ENCODE peak calls at places on chromosome 10, in four cellular contexts. One of them, this sample, is unnamed.

GRCh38 chr10:101464082-101464481 is 110.1 kb downstream of the BTRC start:
- DNase-seq in IMR-90: no peak
- DNase-seq in naive thymus-derived CD4-positive, alpha-beta T cell: no peak
- DNase-seq in Peyer's patch: no peak
- DNase-seq in this sample: no peak

GRCh38 chr10:33160151-33160550 is 174.3 kb downstream of the NRP1 start:
- DNase-seq in naive thymus-derived CD4-positive, alpha-beta T cell: no peak
- DNase-seq in IMR-90: no peak
- DNase-seq in Peyer's patch: no peak
- DNase-seq in this sample: no peak

GRCh38 chr10:58179238-58179637 is 88.5 kb downstream of the IPMK start:
- DNase-seq in IMR-90: peak; percentile 11
- DNase-seq in Peyer's patch: no peak
- DNase-seq in naive thymus-derived CD4-positive, alpha-beta T cell: no peak
- DNase-seq in this sample: no peak

GRCh38 chr10:131702521-131703356 is 198.1 kb upstream of the PPP2R2D start:
- DNase-seq in Peyer's patch: no peak
- DNase-seq in IMR-90: no peak
- DNase-seq in naive thymus-derived CD4-positive, alpha-beta T cell: no peak
- DNase-seq in this sample: no peak

GRCh38 chr10:125158528-125159485 is 1.6 kb downstream of the CTBP2 start:
- DNase-seq in Peyer's patch: peak; percentile 79
- DNase-seq in naive thymus-derived CD4-positive, alpha-beta T cell: no peak
- DNase-seq in IMR-90: peak; percentile 54
- DNase-seq in this sample: peak; percentile 61

GRCh38 chr10:34658934-34659333 is 156.2 kb downstream of the PARD3 start:
- DNase-seq in Peyer's patch: no peak
- DNase-seq in IMR-90: no peak
- DNase-seq in naive thymus-derived CD4-positive, alpha-beta T cell: no peak
- DNase-seq in this sample: peak; percentile 34

GRCh38 chr10:127159648-127160245 is 36.6 kb downstream of the INSYN2A start:
- DNase-seq in Peyer's patch: no peak
- DNase-seq in naive thymus-derived CD4-positive, alpha-beta T cell: no peak
- DNase-seq in IMR-90: no peak
- DNase-seq in this sample: no peak

GRCh38 chr10:754914-755313 is 65.4 kb upstream of the DIP2C start:
- DNase-seq in Peyer's patch: no peak
- DNase-seq in IMR-90: no peak
- DNase-seq in naive thymus-derived CD4-positive, alpha-beta T cell: no peak
- DNase-seq in this sample: no peak

GRCh38 chr10:75187961-75188426 is 22.6 kb upstream of the VDAC2 start:
- DNase-seq in Peyer's patch: peak; percentile 59
- DNase-seq in naive thymus-derived CD4-positive, alpha-beta T cell: peak; percentile 33
- DNase-seq in IMR-90: peak; percentile 74
- DNase-seq in this sample: peak; percentile 68

GRCh38 chr10:31554556-31554955 is 235.5 kb downstream of the ZEB1 start:
- DNase-seq in Peyer's patch: no peak
- DNase-seq in IMR-90: peak; percentile 85
- DNase-seq in naive thymus-derived CD4-positive, alpha-beta T cell: no peak
- DNase-seq in this sample: no peak

GRCh38 chr10:5135581-5135980 is 41.4 kb downstream of the AKR1C3 start:
- DNase-seq in Peyer's patch: no peak
- DNase-seq in naive thymus-derived CD4-positive, alpha-beta T cell: no peak
- DNase-seq in IMR-90: no peak
- DNase-seq in this sample: no peak

GRCh38 chr10:1120146-1120695 is 64.0 kb downstream of the WDR37 start:
- DNase-seq in IMR-90: no peak
- DNase-seq in naive thymus-derived CD4-positive, alpha-beta T cell: no peak
- DNase-seq in Peyer's patch: no peak
- DNase-seq in this sample: peak; percentile 33

GRCh38 chr10:103572597-103573321 is 79.3 kb downstream of the NEURL1 start:
- DNase-seq in naive thymus-derived CD4-positive, alpha-beta T cell: no peak
- DNase-seq in Peyer's patch: no peak
- DNase-seq in IMR-90: peak; percentile 11
- DNase-seq in this sample: no peak

GRCh38 chr10:10826125-10826524 is 191.5 kb upstream of the CELF2 start:
- DNase-seq in Peyer's patch: no peak
- DNase-seq in naive thymus-derived CD4-positive, alpha-beta T cell: no peak
- DNase-seq in IMR-90: peak; percentile 97
- DNase-seq in this sample: no peak

GRCh38 chr10:104577861-104578480 is 63.1 kb upstream of the SORCS3 start:
- DNase-seq in IMR-90: peak; percentile 32
- DNase-seq in Peyer's patch: no peak
- DNase-seq in naive thymus-derived CD4-positive, alpha-beta T cell: no peak
- DNase-seq in this sample: no peak